ENCODE peak calls at places on chromosome 16, in four cellular contexts. M is AG04450, U is epithelial cell of esophagus, P is RWPE2. C is an unnamed sample.

GRCh38 chr16:89318871-89319627 is 101.5 kb downstream of the ZNF778 start:
- DNase-seq in U (no peak), M (no peak), P (no peak), C (no peak)

GRCh38 chr16:70715113-70715711 is 29.4 kb upstream of the MTSS2 start:
- DNase-seq in U (peak; percentile 100), M (peak; percentile 92), P (peak; percentile 100), C (peak; percentile 97)

GRCh38 chr16:46972971-46973456 is 460 bp downstream of the DNAJA2 start:
- DNase-seq in M (no peak), U (peak; percentile 30), P (no peak), C (no peak)

GRCh38 chr16:76653390-76654026 is 376.3 kb downstream of the CNTNAP4 start:
- DNase-seq in U (peak; percentile 80), P (no peak), M (peak; percentile 4), C (peak; percentile 7)

GRCh38 chr16:77834600-77834963 is 46.2 kb downstream of the VAT1L start:
- DNase-seq in P (no peak), U (no peak), M (peak; percentile 88), C (no peak)

GRCh38 chr16:71432906-71433305 is 8.9 kb downstream of the TLE7 start:
- DNase-seq in M (no peak), P (no peak), U (no peak), C (no peak)

GRCh38 chr16:87552772-87553171 is 49.5 kb upstream of the JPH3 start:
- DNase-seq in P (no peak), U (peak; percentile 44), M (no peak), C (peak; percentile 63)

GRCh38 chr16:88558457-88559442 is 11.5 kb upstream of the ZC3H18 start:
- DNase-seq in U (peak; percentile 28), M (peak; percentile 38), P (no peak), C (no peak)

GRCh38 chr16:4327386-4327781 is 11.5 kb downstream of the GLIS2 start:
- DNase-seq in U (no peak), M (no peak), P (no peak), C (no peak)

GRCh38 chr16:83458612-83459011 is 349.2 kb upstream of the HSBP1 start:
- DNase-seq in U (peak; percentile 74), M (no peak), P (no peak), C (peak; percentile 10)

GRCh38 chr16:86604436-86605220 is 26.3 kb downstream of the FOXL1 start:
- DNase-seq in U (no peak), M (no peak), P (no peak), C (no peak)

GRCh38 chr16:59543641-59544040 is 809.5 kb upstream of the GOT2 start:
- DNase-seq in M (peak; percentile 30), U (peak; percentile 81), P (no peak), C (no peak)

GRCh38 chr16:88346680-88347505 is 35.9 kb upstream of the ZNF469 start:
- DNase-seq in U (no peak), P (peak; percentile 41), M (no peak), C (no peak)

GRCh38 chr16:66189951-66190350 is 176.5 kb upstream of the CDH5 start:
- DNase-seq in U (peak; percentile 83), P (no peak), M (peak; percentile 81), C (no peak)

GRCh38 chr16:47037396-47037745 is 63.9 kb upstream of the DNAJA2 start:
- DNase-seq in U (no peak), M (no peak), P (no peak), C (no peak)

GRCh38 chr16:15887283-15887682 is 1.1 kb downstream of the CEP20 start:
- DNase-seq in U (peak; percentile 32), M (no peak), P (no peak), C (no peak)

GRCh38 chr16:10827691-10828341 is 9.2 kb upstream of the TVP23A start:
- DNase-seq in M (peak; percentile 42), U (peak; percentile 35), P (no peak), C (peak; percentile 22)

GRCh38 chr16:68496689-68497088 is 42.4 kb upstream of the ZFP90 start:
- DNase-seq in P (no peak), M (no peak), U (no peak), C (no peak)

GRCh38 chr16:68380676-68381362 is 67.5 kb downstream of the SMPD3 start:
- DNase-seq in M (no peak), U (no peak), P (no peak), C (no peak)

GRCh38 chr16:81326971-81327370 is 12.2 kb downstream of the GAN start:
- DNase-seq in M (no peak), P (no peak), U (no peak), C (no peak)

GRCh38 chr16:912684-913613 is 57.8 kb downstream of the LMF1 start:
- DNase-seq in P (peak; percentile 58), U (no peak), M (no peak), C (no peak)

GRCh38 chr16:24698314-24698713 is 31.1 kb upstream of the TNRC6A start:
- DNase-seq in U (no peak), P (no peak), M (no peak), C (no peak)

GRCh38 chr16:86874141-86874540 is 295.8 kb downstream of the FOXL1 start:
- DNase-seq in P (peak; percentile 16), M (no peak), U (peak; percentile 18), C (no peak)

GRCh38 chr16:48503779-48504178 is 106.2 kb downstream of the N4BP1 start:
- DNase-seq in M (peak; percentile 82), U (no peak), P (no peak), C (no peak)

GRCh38 chr16:22813223-22813945 is 578 bp upstream of the HS3ST2 start:
- DNase-seq in M (no peak), P (peak; percentile 85), U (peak; percentile 86), C (no peak)

GRCh38 chr16:86471896-86472295 is 38.4 kb upstream of the FOXF1 start:
- DNase-seq in U (no peak), M (no peak), P (no peak), C (no peak)

GRCh38 chr16:50467943-50468748 is 80.0 kb upstream of the NKD1 start:
- DNase-seq in U (no peak), M (no peak), P (peak; percentile 42), C (no peak)

GRCh38 chr16:50468749-50469078 is 79.5 kb upstream of the NKD1 start:
- DNase-seq in U (no peak), P (peak; percentile 42), M (no peak), C (no peak)

GRCh38 chr16:50469121-50469743 is 79.0 kb upstream of the NKD1 start:
- DNase-seq in U (no peak), P (no peak), M (no peak), C (no peak)

GRCh38 chr16:50466170-50466569 is 82.0 kb upstream of the NKD1 start:
- DNase-seq in P (peak; percentile 29), M (no peak), U (no peak), C (no peak)

DNA sequence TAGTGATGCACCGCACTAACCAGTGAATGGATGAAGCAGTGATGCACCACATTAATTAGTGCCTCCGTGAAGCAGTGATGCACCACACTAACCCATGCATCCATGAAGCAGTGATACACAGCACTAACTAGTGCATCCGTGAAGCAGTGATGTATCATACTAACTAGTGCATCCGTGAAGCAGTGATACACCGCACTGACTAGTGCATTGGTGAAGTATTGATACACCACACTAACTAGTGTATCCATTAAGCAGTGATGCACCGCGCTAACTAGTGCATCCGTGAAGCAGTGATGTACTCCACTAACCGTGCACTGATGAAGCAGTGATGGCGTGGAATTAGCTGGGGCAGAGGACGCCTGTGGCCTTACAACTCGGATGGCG is 80.6 kb upstream of the NKD1 start:
- DNase-seq in M (no peak), P (no peak), U (no peak), C (no peak)
- H3K4me3 ChIP-seq in M (no peak overlapping the region), P (peak overlapping the region; percentile 16), U (no peak overlapping the region), C (peak overlapping the region; percentile 19)

GRCh38 chr16:30000768-30001631 is 5.0 kb downstream of the INO80E start:
- DNase-seq in M (no peak), P (no peak), U (no peak), C (no peak)
- TF ChIP-seq CTCF in M (no peak), P (no peak), U (no peak), C (no peak)

DNA sequence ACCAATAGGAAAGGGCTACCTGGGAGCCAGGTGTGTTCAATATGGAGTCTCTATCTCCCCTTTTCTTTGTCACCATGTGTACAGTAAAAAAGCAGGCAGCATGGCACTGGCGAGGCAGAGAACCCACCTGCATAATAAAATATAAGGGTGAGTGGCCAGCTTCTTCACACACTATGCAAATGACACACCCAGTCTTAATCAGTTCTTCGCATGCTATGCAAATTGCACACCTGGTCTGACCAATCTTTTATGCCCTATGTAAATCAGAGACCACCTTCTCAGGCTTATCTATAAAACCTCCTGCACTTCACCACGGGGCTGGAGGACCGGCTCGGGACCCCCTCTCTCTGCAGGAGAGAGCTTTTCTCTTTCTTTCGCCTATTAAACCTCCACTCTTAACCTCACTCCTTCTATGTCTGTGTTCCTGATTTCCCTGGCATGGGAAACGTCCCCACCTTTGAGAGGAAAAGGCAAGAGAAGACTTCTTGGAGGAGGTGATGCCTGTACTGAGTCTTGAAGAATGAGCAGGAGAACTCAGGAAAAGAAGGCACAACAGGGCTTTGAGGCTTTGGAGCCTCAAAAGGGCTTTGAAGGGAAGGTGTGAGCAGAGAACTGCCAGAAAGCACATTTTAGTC is 502.1 kb downstream of the GRIN2A start:
- DNase-seq in P (no peak), U (no peak), M (no peak), C (no peak)
- H3K4me3 ChIP-seq in P (no peak overlapping the region), U (no peak overlapping the region), M (no peak overlapping the region), C (no peak overlapping the region)

DNA sequence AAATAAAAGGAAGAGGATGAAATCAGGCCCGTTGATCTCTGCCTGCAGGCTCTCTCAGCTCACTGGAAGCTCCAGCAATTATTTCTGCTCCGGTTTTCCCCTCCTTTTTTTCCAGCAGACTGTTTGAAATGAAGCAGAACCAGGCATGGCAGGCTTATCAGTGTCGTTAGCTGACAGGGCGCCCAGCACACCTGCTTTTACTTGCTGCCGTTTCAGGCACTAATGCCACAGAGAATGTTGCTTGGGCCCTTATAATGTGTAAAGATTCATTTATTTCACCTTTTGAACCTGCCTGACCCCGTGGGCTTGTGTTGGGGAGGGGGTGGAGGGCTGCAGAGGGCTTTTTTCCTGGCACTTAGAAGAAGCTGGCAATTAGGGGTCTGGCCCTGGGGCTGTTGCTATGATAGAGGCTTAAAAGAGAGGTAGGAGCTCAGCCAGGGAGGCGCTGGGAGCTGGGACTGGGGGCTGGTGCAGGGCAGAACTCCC is 108.1 kb downstream of the IRX3 start:
- DNase-seq in M (no peak), P (no peak), U (no peak), C (no peak)
- TF ChIP-seq CTCF in M (no peak), P (no peak), U (no peak), C (no peak)

DNA sequence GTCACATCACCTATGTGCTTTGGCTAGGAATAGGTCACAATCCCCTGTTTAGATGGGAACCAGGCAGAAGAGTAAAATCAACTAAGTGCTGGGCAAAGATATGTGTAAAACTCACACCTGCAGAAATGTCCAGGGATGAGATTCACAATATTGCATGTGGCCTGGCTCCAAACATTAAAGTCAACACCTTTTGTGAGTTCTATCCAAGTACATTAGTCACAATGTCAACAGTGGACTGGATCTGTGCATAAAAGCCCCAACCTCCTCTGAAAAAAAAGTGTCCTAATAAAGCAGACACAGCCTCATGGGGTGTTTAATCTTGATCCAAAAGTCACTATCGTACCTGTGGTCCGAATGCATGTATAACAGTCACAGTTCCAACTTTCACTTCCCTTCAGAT is 1990.3 kb downstream of the TP53TG3F start:
- DNase-seq in U (no peak), P (no peak), M (no peak), C (no peak)
- H3K4me3 ChIP-seq in U (no peak overlapping the region), P (no peak overlapping the region), M (no peak overlapping the region), C (no peak overlapping the region)